ENCODE peak calls at places on chromosomes 4 and X, in ten cellular contexts. One of them, this sample, is unnamed.

GRCh38 chr4:98290511-98290910 is 29.3 kb downstream of the RAP1GDS1 start:
- DNase-seq in adrenal gland: no peak
- DNase-seq in testis: no peak
- DNase-seq in stomach: no peak
- DNase-seq in esophagus squamous epithelium: no peak
- DNase-seq in IMR-90: peak
- DNase-seq in thyroid gland: no peak
- DNase-seq in breast epithelium: no peak
- DNase-seq in A549: no peak
- DNase-seq in endothelial cell of umbilical vein: no peak
- DNase-seq in this sample: no peak

GRCh38 chrX:123860983-123861382 is 1.1 kb downstream of the XIAP start:
- DNase-seq in endothelial cell of umbilical vein: peak
- DNase-seq in testis: no peak
- DNase-seq in breast epithelium: no peak
- DNase-seq in esophagus squamous epithelium: no peak
- DNase-seq in thyroid gland: no peak
- DNase-seq in IMR-90: peak
- DNase-seq in adrenal gland: no peak
- DNase-seq in stomach: no peak
- DNase-seq in A549: no peak
- DNase-seq in this sample: no peak

GRCh38 chr4:52290468-52290867 is 239.4 kb downstream of the SPATA18 start:
- DNase-seq in breast epithelium: no peak
- DNase-seq in thyroid gland: no peak
- DNase-seq in stomach: no peak
- DNase-seq in adrenal gland: no peak
- DNase-seq in esophagus squamous epithelium: no peak
- DNase-seq in IMR-90: no peak
- DNase-seq in endothelial cell of umbilical vein: no peak
- DNase-seq in testis: no peak
- DNase-seq in A549: no peak
- DNase-seq in this sample: no peak

GRCh38 chr4:32199639-32200038 is 1479.5 kb downstream of the PCDH7 start:
- DNase-seq in stomach: no peak
- DNase-seq in endothelial cell of umbilical vein: no peak
- DNase-seq in A549: no peak
- DNase-seq in adrenal gland: no peak
- DNase-seq in thyroid gland: no peak
- DNase-seq in IMR-90: no peak
- DNase-seq in esophagus squamous epithelium: no peak
- DNase-seq in testis: no peak
- DNase-seq in breast epithelium: no peak
- DNase-seq in this sample: no peak

GRCh38 chr4:72408568-72408967 is 160.5 kb downstream of the ADAMTS3 start:
- DNase-seq in stomach: no peak
- DNase-seq in esophagus squamous epithelium: no peak
- DNase-seq in testis: no peak
- DNase-seq in adrenal gland: no peak
- DNase-seq in IMR-90: no peak
- DNase-seq in breast epithelium: no peak
- DNase-seq in A549: no peak
- DNase-seq in thyroid gland: no peak
- DNase-seq in endothelial cell of umbilical vein: no peak
- DNase-seq in this sample: no peak

GRCh38 chr4:113355550-113356371 is 306.3 kb downstream of the ANK2 start:
- DNase-seq in thyroid gland: no peak
- DNase-seq in adrenal gland: no peak
- DNase-seq in IMR-90: peak
- DNase-seq in testis: no peak
- DNase-seq in A549: no peak
- DNase-seq in endothelial cell of umbilical vein: peak
- DNase-seq in esophagus squamous epithelium: no peak
- DNase-seq in stomach: no peak
- DNase-seq in breast epithelium: no peak
- DNase-seq in this sample: no peak

GRCh38 chrX:149799095-149799721 is 17.5 kb downstream of the MAGEA9 start:
- DNase-seq in stomach: no peak
- DNase-seq in IMR-90: no peak
- DNase-seq in endothelial cell of umbilical vein: no peak
- DNase-seq in A549: no peak
- DNase-seq in testis: no peak
- DNase-seq in esophagus squamous epithelium: no peak
- DNase-seq in breast epithelium: no peak
- DNase-seq in thyroid gland: no peak
- DNase-seq in adrenal gland: no peak
- DNase-seq in this sample: no peak

GRCh38 chrX:124529786-124530185 is 183.4 kb downstream of the SH2D1A start:
- DNase-seq in thyroid gland: no peak
- DNase-seq in endothelial cell of umbilical vein: no peak
- DNase-seq in breast epithelium: no peak
- DNase-seq in adrenal gland: no peak
- DNase-seq in testis: no peak
- DNase-seq in esophagus squamous epithelium: no peak
- DNase-seq in IMR-90: no peak
- DNase-seq in A549: no peak
- DNase-seq in stomach: no peak
- DNase-seq in this sample: no peak

GRCh38 chrX:153781428-153782047 is 697 bp downstream of the SRPK3 start:
- DNase-seq in stomach: no peak
- DNase-seq in breast epithelium: no peak
- DNase-seq in thyroid gland: no peak
- DNase-seq in adrenal gland: no peak
- DNase-seq in A549: no peak
- DNase-seq in endothelial cell of umbilical vein: no peak
- DNase-seq in IMR-90: no peak
- DNase-seq in esophagus squamous epithelium: no peak
- DNase-seq in testis: no peak
- DNase-seq in this sample: no peak

GRCh38 chrX:153778684-153779101 is 2.1 kb upstream of the SRPK3 start:
- DNase-seq in breast epithelium: no peak
- DNase-seq in A549: peak
- DNase-seq in thyroid gland: no peak
- DNase-seq in esophagus squamous epithelium: no peak
- DNase-seq in IMR-90: no peak
- DNase-seq in stomach: no peak
- DNase-seq in testis: no peak
- DNase-seq in adrenal gland: no peak
- DNase-seq in endothelial cell of umbilical vein: no peak
- DNase-seq in this sample: no peak

GRCh38 chrX:153778151-153778551 is 2.7 kb upstream of the SRPK3 start:
- DNase-seq in A549: no peak
- DNase-seq in endothelial cell of umbilical vein: no peak
- DNase-seq in breast epithelium: no peak
- DNase-seq in adrenal gland: no peak
- DNase-seq in testis: no peak
- DNase-seq in thyroid gland: no peak
- DNase-seq in esophagus squamous epithelium: no peak
- DNase-seq in IMR-90: no peak
- DNase-seq in stomach: no peak
- DNase-seq in this sample: no peak

GRCh38 chrX:153780678-153781427 is at the start of gene SRPK3:
- DNase-seq in esophagus squamous epithelium: no peak
- DNase-seq in adrenal gland: no peak
- DNase-seq in stomach: no peak
- DNase-seq in breast epithelium: no peak
- DNase-seq in A549: no peak
- DNase-seq in thyroid gland: no peak
- DNase-seq in endothelial cell of umbilical vein: no peak
- DNase-seq in testis: no peak
- DNase-seq in IMR-90: no peak
- DNase-seq in this sample: no peak

DNA sequence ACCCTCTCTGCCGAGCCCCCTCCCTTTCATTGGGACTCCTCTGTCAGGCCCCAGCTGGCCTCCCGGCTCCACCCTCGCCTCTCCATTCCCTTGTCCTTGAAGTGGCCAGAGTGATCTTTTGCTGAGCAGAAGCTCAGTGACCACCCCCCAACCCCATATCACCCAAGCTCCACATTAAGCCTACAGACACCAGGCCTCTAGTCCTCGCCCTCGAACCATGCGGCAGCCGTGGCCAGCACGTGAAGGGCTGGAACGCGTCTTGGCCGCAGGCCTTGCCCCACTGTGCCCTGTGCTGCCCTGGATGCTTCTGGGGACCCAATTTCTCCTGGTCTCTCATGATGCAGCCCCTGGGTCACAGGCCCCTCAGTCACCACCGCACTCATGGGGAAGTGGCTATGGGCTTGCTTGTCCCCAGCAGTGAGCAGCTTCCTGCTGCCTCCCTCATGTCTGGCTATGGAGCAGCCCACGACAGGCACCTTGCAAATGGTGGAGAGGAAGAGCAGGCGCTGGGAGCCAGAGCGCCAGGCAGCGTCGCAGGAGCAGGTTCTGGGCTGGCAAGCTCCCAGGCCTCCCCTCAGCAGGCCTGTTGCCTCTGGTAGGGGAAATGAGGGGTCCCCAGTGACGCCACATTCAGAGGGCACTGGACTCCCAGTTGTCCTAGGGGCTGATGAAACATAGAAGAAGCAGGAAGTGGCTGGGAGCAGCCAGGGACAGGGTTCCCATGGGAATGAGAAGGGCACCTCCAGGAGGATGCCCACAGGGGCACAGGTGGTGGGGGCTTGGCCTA is 757 bp upstream of the SRPK3 start:
- DNase-seq in breast epithelium: no peak
- DNase-seq in thyroid gland: no peak
- DNase-seq in testis: no peak
- DNase-seq in adrenal gland: no peak
- DNase-seq in stomach: no peak
- DNase-seq in esophagus squamous epithelium: no peak
- DNase-seq in A549: no peak
- DNase-seq in IMR-90: no peak
- DNase-seq in endothelial cell of umbilical vein: no peak
- DNase-seq in this sample: no peak
- TF ChIP-seq POLR2A in breast epithelium: no peak
- TF ChIP-seq POLR2A in thyroid gland: no peak
- TF ChIP-seq POLR2A in testis: no peak
- TF ChIP-seq POLR2A in adrenal gland: no peak
- TF ChIP-seq POLR2A in stomach: no peak
- TF ChIP-seq POLR2A in esophagus squamous epithelium: no peak
- TF ChIP-seq POLR2A in A549: no peak
- TF ChIP-seq POLR2A in IMR-90: no peak
- TF ChIP-seq POLR2A in endothelial cell of umbilical vein: no peak
- TF ChIP-seq POLR2A in this sample: no peak

DNA sequence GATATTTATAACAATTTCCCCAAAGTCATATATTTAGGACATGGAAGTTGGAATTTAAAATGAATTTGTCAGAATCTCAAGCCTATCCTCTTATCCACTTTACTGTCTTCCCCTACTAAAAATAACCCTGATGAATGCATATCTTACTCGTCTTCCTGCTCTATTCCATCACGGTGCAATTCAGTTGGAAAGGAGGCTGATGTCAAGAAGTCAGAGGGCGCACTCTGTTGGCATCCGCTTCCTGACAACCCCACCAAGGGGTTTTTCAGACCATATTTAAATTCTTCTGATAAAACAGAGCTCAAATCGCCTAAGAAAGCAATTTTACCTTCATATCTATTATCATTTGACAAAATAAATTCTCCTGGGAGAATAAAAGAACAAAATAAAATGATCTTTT is 233.5 kb downstream of the ARHGAP24 start:
- DNase-seq in thyroid gland: no peak
- DNase-seq in adrenal gland: no peak
- DNase-seq in A549: no peak
- DNase-seq in stomach: no peak
- DNase-seq in testis: no peak
- DNase-seq in endothelial cell of umbilical vein: no peak
- DNase-seq in esophagus squamous epithelium: no peak
- DNase-seq in IMR-90: no peak
- DNase-seq in breast epithelium: no peak
- DNase-seq in this sample: no peak
- TF ChIP-seq CTCF in thyroid gland: no peak
- TF ChIP-seq CTCF in adrenal gland: no peak
- TF ChIP-seq CTCF in A549: no peak
- TF ChIP-seq CTCF in stomach: no peak
- TF ChIP-seq CTCF in testis: no peak
- TF ChIP-seq CTCF in endothelial cell of umbilical vein: no peak
- TF ChIP-seq CTCF in esophagus squamous epithelium: no peak
- TF ChIP-seq CTCF in IMR-90: no peak
- TF ChIP-seq CTCF in breast epithelium: no peak
- TF ChIP-seq CTCF in this sample: no peak

GRCh38 chrX:153494541-153495361 is at the start of gene BGN:
- DNase-seq in thyroid gland: peak
- DNase-seq in esophagus squamous epithelium: no peak
- DNase-seq in A549: no peak
- DNase-seq in stomach: no peak
- DNase-seq in testis: peak
- DNase-seq in breast epithelium: no peak
- DNase-seq in IMR-90: peak
- DNase-seq in adrenal gland: no peak
- DNase-seq in endothelial cell of umbilical vein: peak
- DNase-seq in this sample: no peak

GRCh38 chrX:153495903-153496629 is 1.3 kb downstream of the BGN start:
- DNase-seq in A549: no peak
- DNase-seq in stomach: no peak
- DNase-seq in adrenal gland: no peak
- DNase-seq in breast epithelium: no peak
- DNase-seq in endothelial cell of umbilical vein: no peak
- DNase-seq in thyroid gland: no peak
- DNase-seq in IMR-90: no peak
- DNase-seq in testis: no peak
- DNase-seq in esophagus squamous epithelium: no peak
- DNase-seq in this sample: no peak

GRCh38 chrX:153493085-153493484 is 1.7 kb upstream of the BGN start:
- DNase-seq in esophagus squamous epithelium: no peak
- DNase-seq in A549: no peak
- DNase-seq in endothelial cell of umbilical vein: no peak
- DNase-seq in thyroid gland: no peak
- DNase-seq in breast epithelium: no peak
- DNase-seq in IMR-90: no peak
- DNase-seq in testis: no peak
- DNase-seq in adrenal gland: no peak
- DNase-seq in stomach: no peak
- DNase-seq in this sample: no peak

GRCh38 chrX:153494061-153494460 is 719 bp upstream of the BGN start:
- DNase-seq in esophagus squamous epithelium: no peak
- DNase-seq in thyroid gland: no peak
- DNase-seq in endothelial cell of umbilical vein: no peak
- DNase-seq in stomach: no peak
- DNase-seq in A549: no peak
- DNase-seq in adrenal gland: no peak
- DNase-seq in testis: no peak
- DNase-seq in breast epithelium: no peak
- DNase-seq in IMR-90: peak
- DNase-seq in this sample: no peak

DNA sequence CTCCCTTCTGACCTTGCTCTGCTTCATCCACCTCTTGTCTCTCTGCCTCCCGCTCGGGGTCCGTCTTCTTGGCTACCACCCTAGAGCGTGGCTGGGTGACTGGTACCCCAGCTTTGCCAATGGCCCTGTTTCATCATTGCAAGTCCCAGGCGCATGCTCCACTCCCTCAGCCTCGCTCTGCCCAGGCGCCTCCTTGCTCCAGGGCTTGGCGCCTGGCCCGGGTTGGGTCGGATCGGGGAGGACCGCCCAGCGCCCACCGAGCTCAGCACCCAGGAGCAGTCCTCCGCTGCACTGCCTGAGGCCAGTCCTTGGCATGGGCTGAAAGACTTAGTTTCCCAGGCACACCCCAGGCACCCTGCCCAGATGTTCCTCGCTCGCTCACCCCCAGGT is 577 bp downstream of the BGN start:
- DNase-seq in IMR-90: peak
- DNase-seq in thyroid gland: peak
- DNase-seq in A549: no peak
- DNase-seq in stomach: no peak
- DNase-seq in endothelial cell of umbilical vein: no peak
- DNase-seq in testis: no peak
- DNase-seq in esophagus squamous epithelium: no peak
- DNase-seq in adrenal gland: no peak
- DNase-seq in breast epithelium: no peak
- DNase-seq in this sample: peak
- H3K4me3 ChIP-seq in IMR-90: peak
- H3K4me3 ChIP-seq in thyroid gland: no peak
- H3K4me3 ChIP-seq in A549: no peak
- H3K4me3 ChIP-seq in stomach: peak
- H3K4me3 ChIP-seq in endothelial cell of umbilical vein: peak
- H3K4me3 ChIP-seq in testis: no peak
- H3K4me3 ChIP-seq in esophagus squamous epithelium: peak
- H3K4me3 ChIP-seq in adrenal gland: peak
- H3K4me3 ChIP-seq in breast epithelium: peak
- H3K4me3 ChIP-seq in this sample: no peak

DNA sequence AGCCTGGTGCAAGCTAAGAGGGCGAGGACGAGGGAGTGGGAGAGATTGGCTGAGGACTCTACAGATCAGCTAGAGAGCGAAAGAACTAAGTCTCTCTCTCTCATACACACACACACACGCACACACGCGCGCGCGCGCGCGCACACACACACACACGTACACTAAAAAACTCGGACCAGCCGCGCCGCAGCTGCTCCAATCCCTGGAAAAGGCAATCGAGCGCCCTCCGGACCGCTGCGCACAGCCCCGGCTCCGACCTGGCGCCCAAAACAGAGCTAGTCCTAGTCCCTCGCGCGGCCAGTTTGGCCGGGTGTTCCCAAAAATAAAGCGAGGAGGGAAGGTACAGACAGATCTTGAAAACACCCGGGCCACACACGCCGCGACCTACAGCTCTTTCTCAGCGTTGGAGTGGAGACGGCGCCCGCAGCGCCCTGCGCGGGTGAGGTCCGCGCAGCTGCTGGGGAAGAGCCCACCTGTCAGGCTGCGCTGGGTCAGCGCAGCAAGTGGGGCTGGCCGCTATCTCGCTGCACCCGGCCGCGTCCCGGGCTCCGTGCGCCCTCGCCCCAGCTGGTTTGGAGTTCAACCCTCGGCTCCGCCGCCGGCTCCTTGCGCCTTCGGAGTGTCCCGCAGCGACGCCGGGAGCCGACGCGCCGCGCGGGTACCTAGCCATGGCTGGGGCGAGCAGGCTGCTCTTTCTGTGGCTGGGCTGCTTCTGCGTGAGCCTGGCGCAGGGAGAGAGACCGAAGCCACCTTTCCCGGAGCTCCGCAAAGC is at the start of gene BMP3:
- DNase-seq in endothelial cell of umbilical vein: no peak
- DNase-seq in esophagus squamous epithelium: no peak
- DNase-seq in testis: peak
- DNase-seq in breast epithelium: no peak
- DNase-seq in A549: peak
- DNase-seq in IMR-90: peak
- DNase-seq in stomach: no peak
- DNase-seq in thyroid gland: peak
- DNase-seq in adrenal gland: no peak
- DNase-seq in this sample: no peak
- TF ChIP-seq POLR2A in endothelial cell of umbilical vein: no peak
- TF ChIP-seq POLR2A in esophagus squamous epithelium: no peak
- TF ChIP-seq POLR2A in testis: no peak
- TF ChIP-seq POLR2A in breast epithelium: no peak
- TF ChIP-seq POLR2A in A549: no peak
- TF ChIP-seq POLR2A in IMR-90: no peak
- TF ChIP-seq POLR2A in stomach: no peak
- TF ChIP-seq POLR2A in thyroid gland: no peak
- TF ChIP-seq POLR2A in adrenal gland: no peak
- TF ChIP-seq POLR2A in this sample: no peak